ENCODE peak calls at places on chromosomes 5 and 9, in five cellular contexts. Z, G, H, C and L are unnamed samples. For H3K4me1, the result is how much of the 10 kb centered on the place peaks cover.

GRCh38 chr9:128420651-128421473 is at the start of gene CERCAM:
- DNase-seq in Z (peak), G (peak), H (peak), C (peak), L (peak)

GRCh38 chr5:151075698-151076331 is 5.0 kb downstream of the TNIP1 start:
- DNase-seq in Z (no peak), G (peak), H (no peak), C (no peak), L (peak)

GRCh38 chr5:36301858-36302603 is at the start of gene RANBP3L:
- DNase-seq in Z (no peak), G (no peak), H (peak), C (no peak), L (peak)

GRCh38 chr9:89555426-89556375 is 49.1 kb upstream of the GADD45G start:
- DNase-seq in Z (no peak), G (no peak), H (peak), C (no peak), L (no peak)

GRCh38 chr5:62431735-62432617 is 19.4 kb downstream of the IPO11 start:
- DNase-seq in Z (no peak), G (no peak), H (no peak), C (no peak), L (no peak)

GRCh38 chr5:169980418-169981053 is at the start of gene INSYN2B:
- DNase-seq in Z (peak), G (no peak), H (peak), C (peak), L (peak)

GRCh38 chr5:109853362-109853761 is 163.6 kb downstream of the MAN2A1 start:
- DNase-seq in Z (no peak), G (no peak), H (no peak), C (no peak), L (no peak)

GRCh38 chr5:131609774-131610173 is 25.3 kb downstream of the RAPGEF6 start:
- DNase-seq in Z (no peak), G (no peak), H (no peak), C (peak), L (no peak)

GRCh38 chr5:9557696-9558095 is 11.8 kb upstream of the SEMA5A start:
- DNase-seq in Z (no peak), G (no peak), H (no peak), C (no peak), L (peak)

GRCh38 chr5:6484899-6485298 is 36.2 kb downstream of the UBE2QL1 start:
- DNase-seq in Z (no peak), G (no peak), H (no peak), C (no peak), L (no peak)

GRCh38 chr5:71948206-71948605 is 159.1 kb upstream of the MAP1B start:
- DNase-seq in Z (no peak), G (no peak), H (no peak), C (no peak), L (no peak)

GRCh38 chr5:72988769-72989168 is 32.9 kb downstream of the FCHO2 start:
- DNase-seq in Z (no peak), G (no peak), H (no peak), C (no peak), L (no peak)

GRCh38 chr5:35438786-35439185 is 178.9 kb upstream of the SPEF2 start:
- DNase-seq in Z (no peak), G (no peak), H (no peak), C (no peak), L (peak)

GRCh38 chr9:94504358-94504757 is 50.5 kb upstream of the PCAT7 start:
- DNase-seq in Z (no peak), G (no peak), H (no peak), C (no peak), L (no peak)

GRCh38 chr9:136686794-136687711 is at the start of gene AGPAT2:
- DNase-seq in Z (peak), G (peak), H (peak), C (no peak), L (peak)

GRCh38 chr9:35771943-35772342 is 17.9 kb upstream of the MSMP start:
- DNase-seq in Z (no peak), G (no peak), H (no peak), C (peak), L (peak)

GRCh38 chr5:179895861-179896260 is 11.8 kb downstream of the TBC1D9B start:
- DNase-seq in Z (no peak), G (no peak), H (no peak), C (no peak), L (no peak)

GRCh38 chr9:88018101-88018500 is 43.8 kb upstream of the CDK20 start:
- DNase-seq in Z (no peak), G (no peak), H (no peak), C (no peak), L (no peak)

GRCh38 chr9:101486693-101487442 is 46.8 kb upstream of the RNF20 start:
- DNase-seq in Z (peak), G (peak), H (no peak), C (no peak), L (peak)

GRCh38 chr9:121744687-121745395 is 93.4 kb downstream of the DAB2IP start:
- DNase-seq in Z (no peak), G (no peak), H (no peak), C (peak), L (peak)

GRCh38 chr9:121746411-121746810 is 95.0 kb downstream of the DAB2IP start:
- DNase-seq in Z (no peak), G (no peak), H (no peak), C (no peak), L (no peak)

GRCh38 chr9:121744002-121744686 is 92.7 kb downstream of the DAB2IP start:
- DNase-seq in Z (no peak), G (no peak), H (peak), C (peak), L (peak)

GRCh38 chr9:121743441-121744001 is 92.1 kb downstream of the DAB2IP start:
- DNase-seq in Z (peak), G (peak), H (no peak), C (peak), L (peak)

DNA sequence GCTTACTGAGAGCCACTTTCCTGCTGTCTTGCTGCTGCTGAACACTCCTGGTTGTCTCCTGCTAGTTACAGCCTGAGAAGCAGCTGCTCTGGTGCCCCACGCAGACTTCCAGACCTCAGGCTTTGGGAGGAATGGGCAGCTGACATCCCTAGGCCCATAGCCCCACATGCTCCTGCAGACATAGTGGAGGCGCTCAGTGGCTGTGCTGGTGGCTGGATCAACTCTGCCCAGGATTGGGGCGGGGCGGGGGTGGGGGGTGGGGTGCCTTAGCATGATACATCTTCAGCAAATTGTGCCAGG is 93.9 kb downstream of the DAB2IP start:
- DNase-seq in Z (no peak), G (no peak), H (no peak), C (no peak), L (no peak)
- H3K4me1 ChIP-seq in Z (under half), G (under half), H (half or more), C (half or more), L (half or more)

GRCh38 chr5:95726811-95727763 is 4.0 kb upstream of the RHOBTB3 start:
- DNase-seq in Z (no peak), G (no peak), H (no peak), C (no peak), L (no peak)
- H3K4me1 ChIP-seq in Z (under half), G (under half), H (under half), C (under half), L (under half)

DNA sequence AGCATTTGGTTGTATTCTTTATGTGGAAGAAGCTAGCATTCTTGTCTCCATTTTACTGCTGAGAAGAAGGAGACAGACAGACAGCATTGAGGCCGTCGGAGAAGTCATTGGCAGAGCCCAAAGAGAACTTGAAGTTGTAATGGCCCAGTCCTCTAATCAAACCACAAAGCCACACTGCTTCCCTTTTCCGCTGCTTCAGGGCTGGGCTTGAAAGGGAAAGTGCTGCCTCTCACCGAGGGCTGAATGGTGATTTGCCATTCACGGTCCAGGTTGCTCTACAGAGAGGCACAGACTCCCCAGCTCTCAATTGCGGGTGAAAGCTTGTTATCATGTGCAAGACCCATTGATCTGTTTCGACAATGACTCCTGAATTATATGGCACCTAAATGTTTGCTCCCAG is 25.6 kb upstream of the POU4F3 start:
- DNase-seq in Z (no peak), G (no peak), H (no peak), C (no peak), L (no peak)
- H3K4me1 ChIP-seq in Z (under half), G (under half), H (under half), C (under half), L (under half)

DNA sequence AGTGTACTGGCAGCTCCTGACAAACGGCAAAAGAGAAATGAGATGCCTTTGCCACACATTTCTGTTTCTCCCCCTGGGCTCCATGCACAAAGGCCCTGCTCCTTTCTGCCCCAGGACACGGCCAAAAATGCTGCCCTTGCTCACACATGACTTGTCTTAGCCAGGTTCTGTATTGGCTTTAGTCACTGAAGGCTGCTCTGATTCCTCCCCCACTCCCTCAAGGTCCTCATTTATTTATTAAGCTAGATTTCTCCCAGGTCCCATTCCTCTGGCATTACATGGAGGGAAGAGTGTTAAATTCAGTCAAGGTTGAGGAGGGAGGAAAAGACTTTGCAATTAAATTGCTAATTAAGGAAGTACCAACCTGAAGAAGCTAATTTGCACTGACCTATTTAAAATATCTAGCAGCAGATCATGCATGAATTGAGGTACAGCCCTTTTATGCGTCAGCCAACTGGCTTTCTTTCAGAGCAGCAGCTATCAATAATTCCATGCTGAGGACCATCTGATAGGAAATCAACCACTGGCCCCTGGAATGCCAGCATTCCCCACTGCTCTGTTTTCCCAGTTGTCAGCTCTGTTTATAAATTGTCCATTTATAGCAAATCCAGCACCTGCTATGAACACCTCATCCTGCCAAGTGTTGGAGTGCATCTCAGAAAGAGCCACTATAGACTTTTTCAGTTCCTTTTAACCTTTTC is 81.1 kb upstream of the MAP3K1 start:
- DNase-seq in Z (no peak), G (no peak), H (peak), C (no peak), L (no peak)
- H3K4me1 ChIP-seq in Z (under half), G (under half), H (half or more), C (under half), L (under half)

DNA sequence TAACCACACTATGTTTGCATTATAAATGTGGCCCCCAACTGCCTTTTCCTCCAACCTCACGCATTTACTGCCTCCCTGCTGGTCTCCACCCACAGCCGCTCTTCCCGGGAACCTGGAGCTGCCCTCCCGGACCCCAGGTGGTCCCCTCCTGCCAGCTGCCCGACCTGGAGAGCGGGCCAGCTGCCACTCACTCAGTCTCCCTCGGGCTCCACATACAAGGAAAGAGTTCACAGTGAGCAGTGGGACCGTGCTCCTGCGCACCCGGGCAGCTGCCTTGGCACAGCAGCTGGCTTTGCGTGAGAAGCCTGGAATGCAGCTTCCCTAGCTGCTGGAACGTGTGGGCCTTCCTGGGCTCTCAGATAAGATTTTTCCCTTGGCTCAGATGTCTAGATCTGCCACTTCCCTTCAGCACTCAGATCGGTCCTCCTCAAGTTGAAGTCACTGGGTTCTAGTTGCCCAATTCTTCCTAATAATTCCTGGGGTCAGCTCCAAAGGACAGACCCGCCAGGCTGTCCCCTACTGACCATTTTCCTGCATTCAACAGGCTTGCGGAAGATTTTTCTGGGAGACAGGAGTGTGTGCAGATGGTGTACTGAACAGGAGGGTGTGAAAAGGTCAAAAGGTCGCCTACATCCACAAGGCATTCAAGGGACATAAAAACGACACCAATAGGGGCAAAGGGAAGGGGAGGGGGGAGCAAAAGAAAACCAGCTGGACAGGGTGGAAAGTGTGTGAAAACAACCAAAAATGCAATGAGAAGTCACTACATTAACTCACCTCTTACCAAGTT is 69.1 kb downstream of the MYO10 start:
- DNase-seq in Z (peak), G (no peak), H (no peak), C (no peak), L (no peak)
- H3K4me1 ChIP-seq in Z (under half), G (under half), H (under half), C (under half), L (under half)

GRCh38 chr5:167285591-167285990 is 1005.9 kb upstream of the WWC1 start:
- DNase-seq in Z (no peak), G (no peak), H (no peak), C (no peak), L (no peak)
- H3K4me1 ChIP-seq in Z (under half), G (under half), H (under half), C (under half), L (under half)